ENCODE peak calls at places on chromosome 17, in four cellular contexts. W is mesenchymal stem cell; I is naive thymus-derived CD4-positive, alpha-beta T cell; C is body of pancreas. L is an unnamed sample. For H3K9me3, the result is how much of the 10 kb centered on the place peaks cover.

GRCh38 chr17:4720787-4721186 is 10.4 kb downstream of the ARRB2 start:
- DNase-seq in W (no peak), I (no peak), C (no peak), L (no peak)

GRCh38 chr17:2059837-2060658 is 5.1 kb downstream of the HIC1 start:
- DNase-seq in W (no peak), I (no peak), C (no peak), L (no peak)

GRCh38 chr17:51322390-51323029 is 62.2 kb downstream of the UTP18 start:
- DNase-seq in W (no peak), I (no peak), C (no peak), L (no peak)

GRCh38 chr17:58091024-58091567 is 7.9 kb downstream of the DYNLL2 start:
- DNase-seq in W (no peak), I (no peak), C (no peak), L (no peak)

GRCh38 chr17:29070795-29071194 is 27.9 kb downstream of the PIPOX start:
- DNase-seq in W (no peak), I (no peak), C (no peak), L (no peak)

GRCh38 chr17:81157848-81158687 is 7.2 kb upstream of the PVALEF start:
- DNase-seq in W (no peak), I (no peak), C (no peak), L (no peak)

GRCh38 chr17:2122641-2123302 is 67.9 kb downstream of the HIC1 start:
- DNase-seq in W (peak), I (no peak), C (peak), L (peak)

GRCh38 chr17:6361733-6362132 is 73.2 kb downstream of the AIPL1 start:
- DNase-seq in W (peak), I (no peak), C (no peak), L (no peak)

GRCh38 chr17:51741447-51741846 is 417.1 kb downstream of the CA10 start:
- DNase-seq in W (no peak), I (no peak), C (no peak), L (no peak)

GRCh38 chr17:28216528-28216927 is 102.5 kb upstream of the TMEM97 start:
- DNase-seq in W (peak), I (no peak), C (no peak), L (peak)

GRCh38 chr17:30218689-30219266 is 16.7 kb downstream of the SLC6A4 start:
- DNase-seq in W (no peak), I (no peak), C (no peak), L (no peak)

GRCh38 chr17:82940226-82941020 is 100.6 kb upstream of the ZNF750 start:
- DNase-seq in W (no peak), I (no peak), C (no peak), L (no peak)

GRCh38 chr17:57750109-57750845 is 5.2 kb upstream of the CCDC182 start:
- DNase-seq in W (no peak), I (no peak), C (peak), L (no peak)

GRCh38 chr17:164536-165235 is 16.8 kb downstream of the DOC2B start:
- DNase-seq in W (peak), I (peak), C (peak), L (no peak)

GRCh38 chr17:1227365-1227764 is 42.9 kb upstream of the BHLHA9 start:
- DNase-seq in W (no peak), I (no peak), C (no peak), L (no peak)

GRCh38 chr17:10384175-10384574 is 11.4 kb upstream of the MYH13 start:
- DNase-seq in W (peak), I (no peak), C (no peak), L (peak)

GRCh38 chr17:22128723-22129122 is 436.4 kb downstream of the KCNJ18 start:
- DNase-seq in W (no peak), I (no peak), C (no peak), L (no peak)

GRCh38 chr17:27106982-27107360 is 186.9 kb upstream of the WSB1 start:
- DNase-seq in W (no peak), I (no peak), C (no peak), L (no peak)

GRCh38 chr17:27106347-27106981 is 187.4 kb upstream of the WSB1 start:
- DNase-seq in W (no peak), I (no peak), C (no peak), L (no peak)

GRCh38 chr17:27105636-27106035 is 188.3 kb upstream of the WSB1 start:
- DNase-seq in W (no peak), I (no peak), C (no peak), L (no peak)

GRCh38 chr17:27109346-27109745 is 184.6 kb upstream of the WSB1 start:
- DNase-seq in W (no peak), I (no peak), C (no peak), L (no peak)
- H3K9me3 ChIP-seq in W (under half), I (under half), C (under half), L (under half)

DNA sequence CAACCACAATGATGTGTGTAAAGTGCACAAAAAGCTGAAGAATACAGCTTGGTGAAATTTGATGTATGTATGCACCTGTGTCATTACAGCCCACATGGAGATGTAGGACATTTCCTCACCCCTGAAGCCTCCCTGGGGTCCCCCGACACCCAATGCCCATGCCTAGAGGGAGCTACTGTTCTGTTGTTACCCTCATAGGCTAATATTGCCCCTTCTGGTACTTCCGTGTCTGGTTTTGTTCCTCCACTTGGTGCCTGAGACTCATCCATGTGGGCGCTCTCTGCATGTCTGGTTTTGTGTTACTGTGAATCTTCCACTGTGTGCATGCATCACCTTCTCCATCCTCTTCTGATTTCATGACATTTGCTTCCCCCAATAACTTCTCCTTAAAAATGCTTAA is 18.6 kb downstream of the TNFRSF13B start:
- DNase-seq in W (no peak), I (no peak), C (no peak), L (no peak)
- H3K4me3 ChIP-seq in W (no peak), I (no peak), C (no peak), L (no peak)

GRCh38 chr17:69757794-69758430 is 317.1 kb upstream of the KCNJ16 start:
- DNase-seq in W (peak), I (no peak), C (no peak), L (no peak)
- H3K9me3 ChIP-seq in W (under half), I (under half), C (under half), L (under half)

GRCh38 chr17:35438433-35438832 is 6.1 kb upstream of the SLFN12 start:
- DNase-seq in W (no peak), I (no peak), C (no peak), L (no peak)

GRCh38 chr17:35429702-35430101 is 2.6 kb downstream of the SLFN12 start:
- DNase-seq in W (no peak), I (no peak), C (no peak), L (no peak)

GRCh38 chr17:35428229-35428628 is 4.1 kb downstream of the SLFN12 start:
- DNase-seq in W (no peak), I (no peak), C (no peak), L (no peak)

GRCh38 chr17:35432176-35433074 is at the start of gene SLFN12:
- DNase-seq in W (peak), I (peak), C (peak), L (peak)

GRCh38 chr17:35433075-35433894 is 985 bp upstream of the SLFN12 start:
- DNase-seq in W (peak), I (no peak), C (peak), L (peak)
- H3K4me3 ChIP-seq in W (peak), I (peak), C (no peak), L (peak)

DNA sequence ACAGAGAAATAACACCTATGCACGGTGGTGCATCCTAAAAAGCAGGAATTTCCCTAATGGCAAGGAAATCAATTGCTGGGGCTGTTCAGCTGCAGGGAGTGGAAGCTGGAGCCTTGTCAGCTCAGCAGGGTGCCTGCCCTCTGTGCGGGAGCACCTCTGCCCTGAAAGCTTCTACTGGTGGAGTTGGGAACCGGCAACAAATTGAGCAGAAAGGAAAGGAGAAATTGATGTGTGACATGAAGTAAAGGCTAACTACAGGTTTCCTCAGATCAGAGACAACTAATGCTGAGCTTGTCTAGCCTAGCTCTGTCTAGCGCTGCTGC is 48.2 kb upstream of the SREBF1 start:
- DNase-seq in W (no peak), I (no peak), C (no peak), L (no peak)
- H3K9me3 ChIP-seq in W (under half), I (under half), C (under half), L (under half)

GRCh38 chr17:37148171-37148570 is 199.4 kb downstream of the AATF start:
- DNase-seq in W (no peak), I (no peak), C (no peak), L (no peak)
- H3K4me3 ChIP-seq in W (no peak), I (no peak), C (no peak), L (no peak)

GRCh38 chr17:39653316-39653661 is 11.9 kb upstream of the TCAP start:
- DNase-seq in W (no peak), I (no peak), C (no peak), L (no peak)
- H3K9me3 ChIP-seq in W (under half), I (under half), C (under half), L (under half)

DNA sequence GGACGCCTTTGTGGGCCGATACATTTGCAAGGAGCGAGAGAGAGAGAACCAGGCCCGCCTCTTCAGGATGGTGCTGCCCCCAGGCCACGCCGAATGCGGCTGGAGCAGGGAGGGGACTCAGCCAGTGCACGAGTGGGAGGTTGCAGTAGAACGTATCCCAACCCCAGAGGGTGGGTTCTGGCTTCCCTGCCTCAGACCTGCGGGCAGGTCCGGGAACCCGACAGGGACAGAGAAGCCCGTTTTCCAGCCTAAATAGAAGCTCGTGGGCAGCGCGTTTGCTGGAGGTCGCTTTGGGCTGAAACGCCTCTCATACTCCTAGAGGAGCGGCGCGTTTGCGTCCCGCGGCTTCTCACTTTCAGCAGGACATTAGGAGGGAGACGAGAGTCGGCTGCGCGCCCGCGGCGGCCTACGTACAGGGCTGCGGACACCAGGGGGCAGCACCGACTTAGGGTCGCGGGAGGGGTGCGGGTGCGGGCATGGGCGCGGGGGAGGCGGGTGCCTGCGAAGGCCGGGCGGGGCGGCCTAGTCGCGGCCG is 11.0 kb downstream of the TBX2 start:
- DNase-seq in W (peak), I (peak), C (peak), L (peak)
- H3K4me3 ChIP-seq in W (peak), I (peak), C (no peak), L (peak)

GRCh38 chr17:74055508-74056160 is 147.8 kb upstream of the RPL38 start:
- DNase-seq in W (no peak), I (no peak), C (no peak), L (no peak)

GRCh38 chr17:74054249-74054648 is 149.2 kb upstream of the RPL38 start:
- DNase-seq in W (no peak), I (no peak), C (no peak), L (no peak)

GRCh38 chr17:74051348-74051747 is 152.1 kb upstream of the RPL38 start:
- DNase-seq in W (no peak), I (no peak), C (no peak), L (no peak)

GRCh38 chr17:74049167-74049797 is 154.2 kb upstream of the RPL38 start:
- DNase-seq in W (no peak), I (no peak), C (no peak), L (no peak)

DNA sequence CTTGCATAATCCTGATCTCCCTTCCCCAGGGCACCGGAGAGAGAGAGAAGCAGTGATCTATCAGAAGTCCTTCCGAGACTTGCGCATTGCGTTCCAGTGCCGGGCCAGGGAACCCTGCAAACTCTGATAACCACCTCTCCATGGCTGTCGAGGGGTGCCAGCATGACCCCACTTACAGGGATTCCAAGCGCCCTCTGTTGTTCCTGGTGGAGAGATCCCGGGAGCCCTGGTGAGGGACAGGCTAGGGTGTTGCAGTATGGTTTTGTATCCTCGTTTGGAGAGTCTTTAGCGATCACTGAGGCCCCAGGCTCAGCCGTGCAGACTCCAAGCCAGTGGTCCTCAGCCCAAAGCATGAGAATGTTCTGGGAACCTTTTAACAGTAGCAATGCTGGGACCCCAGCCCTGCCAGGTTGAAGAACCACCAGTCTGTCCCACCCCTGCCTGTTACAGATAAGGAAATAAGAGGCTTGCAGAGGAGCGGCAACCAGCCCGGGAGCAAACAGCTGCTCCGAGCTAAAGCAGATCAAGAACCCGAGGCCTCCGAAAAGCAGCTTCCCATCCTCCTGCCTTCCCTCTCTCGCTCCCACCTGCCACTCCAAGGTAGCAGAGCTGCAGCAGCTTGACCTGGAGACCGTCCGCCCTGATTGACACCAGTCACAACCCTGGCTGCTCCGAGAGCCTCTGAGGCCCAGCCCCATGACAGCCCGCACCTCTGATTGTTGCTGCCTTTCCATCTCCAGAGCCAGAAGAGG is 150.3 kb upstream of the RPL38 start:
- DNase-seq in W (no peak), I (no peak), C (no peak), L (no peak)
- H3K9me3 ChIP-seq in W (under half), I (under half), C (under half), L (under half)

L was measured in MG63.